ENCODE peak calls at places on chromosomes 13 and 19, in seven cellular contexts. H is brain microvascular endothelial cell, A is AG10803, O is A673, D is cardiac muscle cell, L is IMR-90, Q is thoracic aorta. K is an unnamed sample.

GRCh38 chr19:40257096-40257517 is 28.0 kb downstream of the AKT2 start:
- DNase-seq in H (no peak), A (no peak), O (no peak), D (no peak), L (no peak), Q (no peak), K (no peak)

GRCh38 chr19:18023596-18024212 is 15.7 kb downstream of the ARRDC2 start:
- DNase-seq in H (peak; percentile 87), A (peak; percentile 39), O (peak; percentile 95), D (no peak), L (no peak), Q (no peak), K (no peak)

GRCh38 chr13:103236213-103236612 is 170.0 kb upstream of the SLC10A2 start:
- DNase-seq in H (peak; percentile 15), A (no peak), O (peak; percentile 63), D (no peak), L (no peak), Q (no peak), K (no peak)

GRCh38 chr19:57566396-57567256 is 7.0 kb upstream of the ZNF550 start:
- DNase-seq in H (no peak), A (peak; percentile 27), O (no peak), D (peak; percentile 25), L (peak; percentile 38), Q (no peak), K (no peak)

GRCh38 chr13:91346848-91347211 is 657 bp upstream of the MIR17HG start:
- DNase-seq in H (no peak), A (no peak), O (no peak), D (peak; percentile 45), L (no peak), Q (no peak), K (no peak)

GRCh38 chr19:10701955-10702307 is 692 bp downstream of the QTRT1 start:
- DNase-seq in H (no peak), A (no peak), O (peak; percentile 72), D (peak; percentile 58), L (no peak), Q (no peak), K (no peak)

GRCh38 chr19:18460900-18461299 is 23.0 kb upstream of the ISYNA1 start:
- DNase-seq in H (no peak), A (no peak), O (no peak), D (no peak), L (no peak), Q (no peak), K (no peak)

GRCh38 chr19:48837081-48837524 is 812 bp upstream of the HSD17B14 start:
- DNase-seq in H (peak; percentile 86), A (peak; percentile 84), O (peak; percentile 95), D (peak; percentile 96), L (peak; percentile 78), Q (peak; percentile 69), K (peak; percentile 42)

GRCh38 chr13:103640617-103641016 is 574.4 kb upstream of the SLC10A2 start:
- DNase-seq in H (peak; percentile 26), A (no peak), O (no peak), D (no peak), L (no peak), Q (no peak), K (no peak)

GRCh38 chr19:32831611-32832010 is 38.0 kb downstream of the SLC7A9 start:
- DNase-seq in H (no peak), A (no peak), O (no peak), D (no peak), L (no peak), Q (no peak), K (no peak)

GRCh38 chr13:84433024-84433423 is 550.8 kb upstream of the SLITRK1 start:
- DNase-seq in H (peak; percentile 81), A (peak; percentile 74), O (no peak), D (no peak), L (peak; percentile 83), Q (no peak), K (no peak)

GRCh38 chr13:23865065-23865464 is 24.1 kb downstream of the MIPEP start:
- DNase-seq in H (no peak), A (no peak), O (no peak), D (no peak), L (peak; percentile 19), Q (no peak), K (no peak)

GRCh38 chr19:4089946-4090345 is 23.2 kb upstream of the ZBTB7A start:
- DNase-seq in H (no peak), A (no peak), O (no peak), D (no peak), L (no peak), Q (no peak), K (no peak)
- H3K4me3 ChIP-seq in H (no peak overlapping the region), A (no peak overlapping the region), O (no peak overlapping the region), D (no peak overlapping the region), L (no peak overlapping the region), Q (no peak overlapping the region), K (no peak overlapping the region)

GRCh38 chr19:30802424-30803013 is 430.3 kb downstream of the ZNF536 start:
- DNase-seq in H (no peak), A (no peak), O (no peak), D (no peak), L (no peak), Q (no peak), K (no peak)
- TF ChIP-seq CTCF in H (no peak), A (no peak), O (no peak), D (no peak), L (no peak), Q (no peak), K (no peak)

GRCh38 chr19:47024502-47024901 is 4.9 kb downstream of the NPAS1 start:
- DNase-seq in H (no peak), A (no peak), O (no peak), D (no peak), L (no peak), Q (no peak), K (no peak)

GRCh38 chr19:47022140-47022536 is 2.5 kb downstream of the NPAS1 start:
- DNase-seq in H (no peak), A (no peak), O (no peak), D (no peak), L (no peak), Q (no peak), K (no peak)

GRCh38 chr19:47023448-47023794 is 3.8 kb downstream of the NPAS1 start:
- DNase-seq in H (no peak), A (no peak), O (peak; percentile 35), D (no peak), L (no peak), Q (no peak), K (no peak)

GRCh38 chr19:47021536-47022139 is 2.0 kb downstream of the NPAS1 start:
- DNase-seq in H (no peak), A (peak; percentile 11), O (no peak), D (no peak), L (no peak), Q (no peak), K (no peak)

GRCh38 chr19:47022541-47023447 is 3.2 kb downstream of the NPAS1 start:
- DNase-seq in H (no peak), A (no peak), O (no peak), D (no peak), L (no peak), Q (no peak), K (no peak)
- H3K4me3 ChIP-seq in H (no peak overlapping the region), A (no peak overlapping the region), O (peak overlapping the region; percentile 26), D (no peak overlapping the region), L (no peak overlapping the region), Q (no peak overlapping the region), K (no peak overlapping the region)

DNA sequence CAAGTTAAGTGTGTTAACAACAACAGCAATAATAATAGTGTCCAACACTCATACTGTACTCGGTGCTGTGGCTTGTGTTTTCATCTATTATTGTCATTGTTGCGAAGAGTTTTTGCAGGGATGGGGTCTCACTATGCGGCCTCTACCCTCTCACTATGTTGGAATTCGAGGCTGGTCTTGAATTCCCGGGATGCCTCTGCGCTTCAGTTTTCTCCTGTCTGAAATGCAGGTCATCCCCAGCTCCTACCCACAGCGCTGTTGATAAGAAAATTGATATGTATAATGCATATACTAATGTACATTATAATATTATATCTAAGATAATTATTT is 4.9 kb upstream of the SBK3 start:
- DNase-seq in H (peak; percentile 63), A (no peak), O (no peak), D (no peak), L (no peak), Q (no peak), K (no peak)
- TF ChIP-seq CTCF in H (no peak), A (no peak), O (no peak), D (no peak), L (no peak), Q (no peak), K (no peak)